ENCODE peak calls at places on chromosome 21, in ten cellular contexts. I is HFFc6; Z is omental fat pad; J is pancreas; P is coronary artery; A is left ventricle myocardium inferior; D is activated CD8-positive, alpha-beta T cell treated with anti-CD3 and anti-CD28 coated beads for 36 hours; T is CD8-positive, alpha-beta T cell; Y is HL-60; H is Calu3. G is an unnamed sample.

GRCh38 chr21:36207577-36208320 is 51.1 kb downstream of the DOP1B start:
- DNase-seq in I (peak; percentile 70), Z (no peak), J (no peak), P (no peak), A (no peak), D (peak; percentile 7), T (no peak), Y (no peak), H (no peak), G (no peak)

GRCh38 chr21:17915976-17916375 is 96.8 kb upstream of the C21orf91 start:
- DNase-seq in I (no peak), Z (no peak), J (no peak), P (no peak), A (no peak), D (no peak), T (no peak), Y (no peak), H (no peak), G (no peak)

GRCh38 chr21:28568692-28569091 is 424.0 kb downstream of the LTN1 start:
- DNase-seq in I (no peak), Z (no peak), J (no peak), P (no peak), A (no peak), D (no peak), T (no peak), Y (no peak), H (no peak), G (no peak)

GRCh38 chr21:37863842-37864241 is 52.4 kb downstream of the KCNJ6 start:
- DNase-seq in I (no peak), Z (no peak), J (no peak), P (no peak), A (no peak), D (peak; percentile 9), T (no peak), Y (no peak), H (no peak), G (no peak)

GRCh38 chr21:34560021-34560420 is 48.0 kb upstream of the KCNE1 start:
- DNase-seq in I (no peak), Z (no peak), J (no peak), P (no peak), A (no peak), D (no peak), T (no peak), Y (no peak), H (no peak), G (no peak)

GRCh38 chr21:21624674-21625073 is 626.5 kb downstream of the NCAM2 start:
- DNase-seq in I (peak; percentile 60), Z (no peak), J (no peak), P (no peak), A (no peak), D (no peak), T (no peak), Y (no peak), H (no peak), G (no peak)

GRCh38 chr21:29788752-29789151 is 151.0 kb downstream of the GRIK1 start:
- DNase-seq in I (no peak), Z (no peak), J (no peak), P (no peak), A (no peak), D (no peak), T (no peak), Y (no peak), H (no peak), G (no peak)

GRCh38 chr21:37198989-37199924 is 67.9 kb downstream of the VPS26C start:
- DNase-seq in I (peak; percentile 89), Z (no peak), J (no peak), P (no peak), A (no peak), D (no peak), T (no peak), Y (no peak), H (peak; percentile 32), G (no peak)

GRCh38 chr21:22552390-22552789 is 1554.2 kb downstream of the NCAM2 start:
- DNase-seq in I (no peak), Z (no peak), J (no peak), P (no peak), A (no peak), D (no peak), T (no peak), Y (no peak), H (no peak), G (no peak)

GRCh38 chr21:42233067-42233981 is 14.4 kb downstream of the ABCG1 start:
- DNase-seq in I (no peak), Z (no peak), J (peak; percentile 45), P (peak; percentile 93), A (peak; percentile 84), D (peak; percentile 95), T (peak; percentile 49), Y (peak; percentile 78), H (peak; percentile 16), G (no peak)
- TF ChIP-seq CTCF in I (peak; percentile 11), Z (no peak), J (no peak), P (no peak), A (peak; percentile 53), D (peak; percentile 68), T (peak; percentile 50), Y (no peak), H (no peak), G (peak; percentile 38)

DNA sequence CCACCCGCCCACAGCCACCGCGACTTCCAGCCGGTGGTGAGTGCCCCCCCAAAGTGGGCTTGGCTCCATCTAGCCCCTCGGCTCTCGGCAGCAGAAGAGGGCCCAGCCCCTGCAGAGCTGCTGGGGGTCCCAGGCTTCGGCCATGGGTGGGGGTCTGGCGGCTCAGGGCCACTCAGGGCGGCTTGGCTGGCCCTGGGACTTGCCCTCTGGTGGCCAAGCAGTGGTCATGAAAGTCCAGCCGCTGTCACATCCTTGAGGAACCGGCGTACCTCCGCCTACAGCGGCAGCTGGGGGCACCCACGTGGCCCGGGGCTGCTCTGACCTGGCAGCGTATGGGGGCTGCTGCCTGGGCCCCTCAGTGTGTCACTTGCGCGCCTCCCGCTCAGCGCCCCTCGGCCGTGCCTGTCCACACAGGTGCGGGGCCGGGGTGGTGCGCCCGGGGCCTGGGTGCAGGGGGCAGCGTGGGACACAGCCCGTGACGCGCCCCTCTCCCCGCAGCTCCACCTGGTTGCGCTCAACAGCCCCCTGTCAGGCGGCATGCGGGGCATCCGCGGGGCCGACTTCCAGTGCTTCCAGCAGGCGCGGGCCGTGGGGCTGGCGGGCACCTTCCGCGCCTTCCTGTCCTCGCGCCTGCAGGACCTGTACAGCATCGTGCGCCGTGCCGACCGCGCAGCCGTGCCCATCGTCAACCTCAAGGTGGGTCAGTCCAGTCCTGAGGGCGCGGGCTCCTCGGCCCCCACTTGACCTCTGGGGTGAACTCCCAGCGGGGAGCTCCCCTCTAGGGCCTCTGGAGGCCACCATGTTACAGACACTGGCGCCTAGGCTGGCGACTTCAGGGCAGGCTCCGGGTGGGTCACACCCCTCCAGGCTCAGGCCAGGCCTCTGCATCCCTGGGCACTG is 32.4 kb downstream of the SLC19A1 start:
- DNase-seq in I (no peak), Z (no peak), J (peak; percentile 29), P (no peak), A (peak; percentile 9), D (no peak), T (no peak), Y (no peak), H (no peak), G (peak; percentile 68)
- TF ChIP-seq CTCF in I (peak; percentile 51), Z (no peak), J (no peak), P (no peak), A (no peak), D (no peak), T (no peak), Y (no peak), H (no peak), G (peak; percentile 53)

DNA sequence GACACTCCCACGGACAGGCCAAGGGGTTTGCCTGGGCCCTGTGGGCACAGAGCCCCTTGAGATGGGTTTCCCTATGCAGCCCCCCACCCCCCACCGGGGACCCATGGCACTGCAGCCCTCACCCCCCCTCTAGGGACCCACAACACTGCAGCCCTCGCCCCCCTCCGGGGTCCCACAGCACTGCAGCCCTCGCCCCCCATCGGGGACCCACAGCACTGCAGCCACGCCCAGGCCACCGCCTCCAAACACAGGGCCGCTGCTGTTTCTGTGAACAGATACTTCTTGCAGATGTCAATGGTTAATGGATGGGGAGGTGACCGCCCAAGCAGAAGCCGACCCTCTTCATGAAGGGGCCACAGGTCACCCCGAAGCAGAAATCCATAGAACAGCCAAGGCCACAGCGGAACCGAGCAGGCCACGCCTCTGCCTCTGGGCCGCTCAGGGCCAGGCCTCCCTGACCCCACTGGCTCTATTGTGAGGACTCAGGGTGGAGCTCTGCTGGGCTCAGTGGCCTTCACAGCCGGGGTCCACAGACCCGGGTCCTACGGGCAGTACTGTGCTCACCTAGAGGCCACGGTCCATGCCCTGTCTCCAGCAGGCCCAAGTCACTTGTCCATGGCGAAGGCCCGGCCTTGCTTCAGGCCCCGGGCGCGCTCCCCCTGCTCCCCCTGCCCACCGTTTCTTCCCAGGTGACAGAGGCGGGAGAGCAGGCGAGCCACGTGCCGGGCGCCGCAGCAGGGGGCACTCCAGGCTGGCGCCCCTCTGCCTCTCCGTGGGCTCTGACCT is 4.1 kb upstream of the POFUT2 start:
- DNase-seq in I (no peak), Z (no peak), J (peak; percentile 42), P (peak; percentile 79), A (no peak), D (no peak), T (no peak), Y (no peak), H (no peak), G (peak; percentile 70)
- TF ChIP-seq CTCF in I (no peak), Z (no peak), J (no peak), P (no peak), A (no peak), D (no peak), T (no peak), Y (no peak), H (no peak), G (no peak)

DNA sequence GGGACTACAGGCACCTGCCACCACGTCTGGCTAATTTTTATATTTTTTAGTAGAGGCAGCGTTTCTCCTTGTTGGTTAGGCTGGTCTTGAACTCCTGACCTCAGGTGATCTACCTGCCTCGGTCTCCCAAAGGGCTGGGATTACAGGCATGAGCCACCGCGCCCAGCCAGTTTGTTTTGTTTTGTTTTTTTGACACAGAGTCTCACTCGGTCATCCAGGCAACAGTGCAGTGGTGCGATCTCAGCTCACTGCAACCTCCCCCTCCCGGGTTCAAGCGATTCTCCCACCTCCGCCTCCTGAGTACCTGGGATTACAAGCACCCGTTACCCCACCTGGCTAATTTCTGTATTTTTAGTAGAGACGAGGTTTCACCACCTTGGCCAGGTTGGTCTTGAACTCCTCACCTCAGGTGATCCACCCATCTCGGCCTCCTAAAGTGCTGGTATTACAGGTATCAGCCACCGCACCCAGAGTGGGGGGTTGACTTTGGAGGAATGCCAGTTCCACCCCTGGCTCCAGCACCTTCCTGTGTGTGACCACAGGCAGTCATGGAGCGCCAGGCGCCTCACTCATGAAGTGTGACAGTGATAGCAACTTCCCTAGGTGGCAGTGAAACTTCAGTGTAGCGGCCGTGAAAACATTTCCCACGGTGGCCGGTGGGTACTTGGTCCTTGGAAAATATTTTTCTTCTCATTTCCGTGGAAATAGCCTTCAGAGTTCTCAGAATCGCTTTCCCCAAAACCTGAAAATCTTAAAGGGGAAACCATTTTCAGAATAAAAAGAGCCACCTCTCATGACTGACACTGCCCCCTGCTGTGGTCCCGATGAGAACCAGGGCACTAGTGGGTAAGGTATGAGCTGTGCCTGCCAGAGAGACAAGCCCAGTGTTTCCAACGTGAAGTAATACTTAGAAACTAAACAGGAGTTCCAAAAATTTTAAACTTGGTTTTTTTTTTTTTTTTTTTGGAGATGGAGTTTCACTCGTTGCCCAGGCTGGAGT is 48.6 kb downstream of the WDR4 start:
- DNase-seq in I (no peak), Z (no peak), J (no peak), P (peak; percentile 64), A (no peak), D (peak; percentile 52), T (no peak), Y (no peak), H (peak; percentile 33), G (peak; percentile 45)
- TF ChIP-seq CTCF in I (peak; percentile 41), Z (no peak), J (no peak), P (no peak), A (no peak), D (no peak), T (no peak), Y (no peak), H (no peak), G (peak; percentile 39)